ENCODE peak calls at places on chromosomes 12 and 14, in six cellular contexts. L is stimulated activated CD4-positive, alpha-beta T cell treated with anti-CD3 and anti-CD28 coated beads, Interleukin-15, amount 100 ng/mL, for 1 hour; O is GM04504; V is heart left ventricle; U is endothelial cell of umbilical vein; C is caudate nucleus. H is an unnamed sample.

GRCh38 chr14:23566782-23567185 is 807 bp downstream of the AP1G2 start:
- DNase-seq in O (no peak), V (no peak), U (no peak), C (no peak), L (no peak), H (no peak)

GRCh38 chr14:104875412-104875751 is 10.3 kb downstream of the CEP170B start:
- DNase-seq in V (no peak), L (no peak), O (no peak), U (no peak), C (no peak), H (no peak)

GRCh38 chr12:32139064-32139421 is 32.4 kb downstream of the BICD1 start:
- DNase-seq in U (peak; percentile 39), V (no peak), C (no peak), O (no peak), L (no peak), H (no peak)

GRCh38 chr14:105287249-105288102 is 13.3 kb downstream of the BRF1 start:
- DNase-seq in O (no peak), L (no peak), C (no peak), V (no peak), U (no peak), H (no peak)

GRCh38 chr14:59631237-59631636 is 54.6 kb upstream of the CCDC175 start:
- DNase-seq in L (no peak), C (no peak), O (no peak), U (no peak), V (no peak), H (no peak)

GRCh38 chr12:51631591-51631990 is 40.6 kb downstream of the SCN8A start:
- DNase-seq in U (peak; percentile 41), O (no peak), V (no peak), L (no peak), C (no peak), H (peak; percentile 63)

GRCh38 chr12:51907083-51907863 is at the start of gene ACVRL1:
- DNase-seq in V (no peak), O (no peak), U (peak; percentile 59), L (no peak), C (no peak), H (no peak)

GRCh38 chr14:25042362-25043299 is 7.3 kb downstream of the STXBP6 start:
- DNase-seq in U (peak; percentile 8), V (no peak), O (no peak), C (peak; percentile 10), L (no peak), H (peak; percentile 50)

GRCh38 chr12:56688846-56689113 is 696 bp upstream of the PTGES3 start:
- DNase-seq in O (no peak), V (no peak), L (no peak), C (no peak), U (no peak), H (no peak)

GRCh38 chr14:63295991-63296630 is 22.6 kb downstream of the GPHB5 start:
- DNase-seq in V (no peak), C (no peak), O (no peak), U (peak; percentile 47), L (no peak), H (peak; percentile 60)

GRCh38 chr14:97544581-97544980 is 747.4 kb downstream of the VRK1 start:
- DNase-seq in L (no peak), C (no peak), U (no peak), O (no peak), V (no peak), H (no peak)

GRCh38 chr12:29023436-29024076 is 125.5 kb upstream of the FAR2 start:
- DNase-seq in L (no peak), U (no peak), O (no peak), C (no peak), V (no peak), H (no peak)

GRCh38 chr12:107091989-107092641 is 1.2 kb downstream of the CRY1 start:
- DNase-seq in C (no peak), U (peak; percentile 97), O (peak; percentile 92), V (no peak), L (no peak), H (peak; percentile 91)

GRCh38 chr14:98949506-98950135 is 322.4 kb downstream of the BCL11B start:
- DNase-seq in U (no peak), C (no peak), O (no peak), L (no peak), V (no peak), H (no peak)

GRCh38 chr12:50025187-50026059 is at the start of gene RACGAP1:
- DNase-seq in C (peak; percentile 82), L (peak; percentile 79), U (peak; percentile 99), O (peak; percentile 96), V (peak; percentile 95), H (peak; percentile 96)

GRCh38 chr12:25308761-25309160 is 58.0 kb upstream of the KRAS start:
- DNase-seq in U (no peak), C (no peak), V (no peak), L (no peak), O (no peak), H (no peak)

GRCh38 chr12:62817556-62818271 is 117.2 kb downstream of the PPM1H start:
- DNase-seq in L (no peak), V (no peak), C (no peak), U (peak; percentile 68), O (no peak), H (peak; percentile 63)

GRCh38 chr12:119440961-119441360 is 106.4 kb downstream of the CCDC60 start:
- DNase-seq in O (no peak), C (no peak), V (no peak), L (no peak), U (no peak), H (no peak)

GRCh38 chr12:82765971-82766705 is 79.4 kb downstream of the TMTC2 start:
- DNase-seq in C (no peak), U (no peak), O (no peak), V (no peak), L (no peak), H (no peak)

GRCh38 chr12:10497602-10498001 is 8.1 kb upstream of the EIF2S3B start:
- DNase-seq in O (no peak), C (no peak), V (no peak), L (no peak), U (no peak), H (peak; percentile 39)

H was measured in stromal cell of bone marrow.